ENCODE peak calls at places on chromosome 1, in five cellular contexts. One of them, this sample, is unnamed.

GRCh38 chr1:31535561-31535960 is 40.8 kb upstream of the TINAGL1 start:
- DNase-seq in CD4-positive, CD25-positive, alpha-beta regulatory T cell: no peak
- DNase-seq in type B pancreatic cell: no peak
- DNase-seq in AML-193: no peak
- DNase-seq in neuronal stem cell: no peak
- DNase-seq in this sample: no peak

GRCh38 chr1:7679159-7679872 is 91.8 kb upstream of the VAMP3 start:
- DNase-seq in neuronal stem cell: no peak
- DNase-seq in CD4-positive, CD25-positive, alpha-beta regulatory T cell: no peak
- DNase-seq in type B pancreatic cell: no peak
- DNase-seq in AML-193: no peak
- DNase-seq in this sample: no peak

GRCh38 chr1:39799770-39800470 is 11.3 kb upstream of the BMP8B start:
- DNase-seq in type B pancreatic cell: no peak
- DNase-seq in neuronal stem cell: peak
- DNase-seq in CD4-positive, CD25-positive, alpha-beta regulatory T cell: peak
- DNase-seq in AML-193: peak
- DNase-seq in this sample: no peak

GRCh38 chr1:42439940-42440339 is 15.9 kb downstream of the ZMYND12 start:
- DNase-seq in CD4-positive, CD25-positive, alpha-beta regulatory T cell: no peak
- DNase-seq in type B pancreatic cell: no peak
- DNase-seq in neuronal stem cell: no peak
- DNase-seq in AML-193: no peak
- DNase-seq in this sample: no peak

GRCh38 chr1:84705503-84705902 is 15.2 kb upstream of the SSX2IP start:
- DNase-seq in neuronal stem cell: no peak
- DNase-seq in type B pancreatic cell: no peak
- DNase-seq in CD4-positive, CD25-positive, alpha-beta regulatory T cell: no peak
- DNase-seq in AML-193: no peak
- DNase-seq in this sample: no peak

GRCh38 chr1:30785181-30785580 is 27.6 kb upstream of the LAPTM5 start:
- DNase-seq in neuronal stem cell: no peak
- DNase-seq in type B pancreatic cell: no peak
- DNase-seq in CD4-positive, CD25-positive, alpha-beta regulatory T cell: no peak
- DNase-seq in AML-193: no peak
- DNase-seq in this sample: no peak

GRCh38 chr1:184186167-184186566 is 134.6 kb downstream of the TSEN15 start:
- DNase-seq in AML-193: no peak
- DNase-seq in CD4-positive, CD25-positive, alpha-beta regulatory T cell: no peak
- DNase-seq in type B pancreatic cell: no peak
- DNase-seq in neuronal stem cell: no peak
- DNase-seq in this sample: no peak

GRCh38 chr1:200660719-200661118 is 9.0 kb downstream of the DDX59 start:
- DNase-seq in CD4-positive, CD25-positive, alpha-beta regulatory T cell: no peak
- DNase-seq in neuronal stem cell: no peak
- DNase-seq in type B pancreatic cell: no peak
- DNase-seq in AML-193: no peak
- DNase-seq in this sample: no peak

GRCh38 chr1:161766102-161766981 is at the start of gene ATF6:
- DNase-seq in neuronal stem cell: peak
- DNase-seq in CD4-positive, CD25-positive, alpha-beta regulatory T cell: peak
- DNase-seq in type B pancreatic cell: peak
- DNase-seq in AML-193: peak
- DNase-seq in this sample: peak

GRCh38 chr1:40392206-40392605 is 18.7 kb downstream of the SMAP2 start:
- DNase-seq in CD4-positive, CD25-positive, alpha-beta regulatory T cell: no peak
- DNase-seq in neuronal stem cell: peak
- DNase-seq in type B pancreatic cell: no peak
- DNase-seq in AML-193: no peak
- DNase-seq in this sample: no peak